ENCODE peak calls at places on chromosomes 16 and 17, in ten cellular contexts. One of them, this sample, is unnamed.

GRCh38 chr17:49966767-49967166 is 2.2 kb upstream of the DLX4 start:
- DNase-seq in NCI-H2029: no peak
- DNase-seq in sigmoid colon: no peak
- DNase-seq in BJ: no peak
- DNase-seq in NCI-H1436: no peak
- DNase-seq in HFFc6: no peak
- DNase-seq in T-cell: no peak
- DNase-seq in activated CD4-positive, alpha-beta T cell treated with anti-CD3 and anti-CD28 coated beads, Interleukin-2, amount 50 U/mL, for 48 hours: no peak
- DNase-seq in AG08395: no peak
- DNase-seq in cardiac fibroblast: no peak
- DNase-seq in this sample: no peak

GRCh38 chr16:17544785-17545184 is 74.0 kb upstream of the XYLT1 start:
- DNase-seq in NCI-H1436: no peak
- DNase-seq in cardiac fibroblast: no peak
- DNase-seq in NCI-H2029: no peak
- DNase-seq in sigmoid colon: no peak
- DNase-seq in AG08395: no peak
- DNase-seq in activated CD4-positive, alpha-beta T cell treated with anti-CD3 and anti-CD28 coated beads, Interleukin-2, amount 50 U/mL, for 48 hours: peak
- DNase-seq in T-cell: no peak
- DNase-seq in BJ: no peak
- DNase-seq in HFFc6: no peak
- DNase-seq in this sample: no peak

GRCh38 chr16:56679078-56679730 is 3.1 kb upstream of the MT1X start:
- DNase-seq in HFFc6: no peak
- DNase-seq in NCI-H1436: no peak
- DNase-seq in activated CD4-positive, alpha-beta T cell treated with anti-CD3 and anti-CD28 coated beads, Interleukin-2, amount 50 U/mL, for 48 hours: no peak
- DNase-seq in NCI-H2029: no peak
- DNase-seq in cardiac fibroblast: no peak
- DNase-seq in AG08395: no peak
- DNase-seq in BJ: no peak
- DNase-seq in T-cell: no peak
- DNase-seq in sigmoid colon: no peak
- DNase-seq in this sample: no peak

GRCh38 chr16:35152067-35152627 is 1692.7 kb downstream of the TP53TG3F start:
- DNase-seq in activated CD4-positive, alpha-beta T cell treated with anti-CD3 and anti-CD28 coated beads, Interleukin-2, amount 50 U/mL, for 48 hours: no peak
- DNase-seq in AG08395: no peak
- DNase-seq in cardiac fibroblast: no peak
- DNase-seq in NCI-H1436: no peak
- DNase-seq in NCI-H2029: no peak
- DNase-seq in sigmoid colon: no peak
- DNase-seq in T-cell: no peak
- DNase-seq in BJ: no peak
- DNase-seq in HFFc6: no peak
- DNase-seq in this sample: no peak

GRCh38 chr17:3527896-3528603 is 29.6 kb downstream of the TRPV3 start:
- DNase-seq in activated CD4-positive, alpha-beta T cell treated with anti-CD3 and anti-CD28 coated beads, Interleukin-2, amount 50 U/mL, for 48 hours: no peak
- DNase-seq in cardiac fibroblast: no peak
- DNase-seq in AG08395: no peak
- DNase-seq in BJ: no peak
- DNase-seq in NCI-H1436: no peak
- DNase-seq in sigmoid colon: peak
- DNase-seq in NCI-H2029: no peak
- DNase-seq in HFFc6: no peak
- DNase-seq in T-cell: no peak
- DNase-seq in this sample: no peak

GRCh38 chr16:9680968-9681367 is 501.3 kb downstream of the GRIN2A start:
- DNase-seq in sigmoid colon: no peak
- DNase-seq in AG08395: no peak
- DNase-seq in activated CD4-positive, alpha-beta T cell treated with anti-CD3 and anti-CD28 coated beads, Interleukin-2, amount 50 U/mL, for 48 hours: no peak
- DNase-seq in HFFc6: no peak
- DNase-seq in BJ: no peak
- DNase-seq in NCI-H1436: no peak
- DNase-seq in cardiac fibroblast: no peak
- DNase-seq in NCI-H2029: no peak
- DNase-seq in T-cell: no peak
- DNase-seq in this sample: no peak

GRCh38 chr17:35498429-35499178 is 38.9 kb downstream of the SLFN12L start:
- DNase-seq in BJ: no peak
- DNase-seq in AG08395: no peak
- DNase-seq in NCI-H2029: no peak
- DNase-seq in NCI-H1436: no peak
- DNase-seq in HFFc6: no peak
- DNase-seq in cardiac fibroblast: no peak
- DNase-seq in T-cell: no peak
- DNase-seq in sigmoid colon: no peak
- DNase-seq in activated CD4-positive, alpha-beta T cell treated with anti-CD3 and anti-CD28 coated beads, Interleukin-2, amount 50 U/mL, for 48 hours: no peak
- DNase-seq in this sample: no peak

GRCh38 chr17:7833795-7834553 is at the start of gene KDM6B:
- DNase-seq in cardiac fibroblast: peak
- DNase-seq in T-cell: peak
- DNase-seq in BJ: no peak
- DNase-seq in NCI-H2029: peak
- DNase-seq in NCI-H1436: peak
- DNase-seq in AG08395: peak
- DNase-seq in HFFc6: peak
- DNase-seq in activated CD4-positive, alpha-beta T cell treated with anti-CD3 and anti-CD28 coated beads, Interleukin-2, amount 50 U/mL, for 48 hours: peak
- DNase-seq in sigmoid colon: peak
- DNase-seq in this sample: peak

GRCh38 chr16:66961065-66961744 is at the start of gene CES3:
- DNase-seq in cardiac fibroblast: peak
- DNase-seq in T-cell: peak
- DNase-seq in AG08395: peak
- DNase-seq in NCI-H2029: peak
- DNase-seq in HFFc6: peak
- DNase-seq in BJ: no peak
- DNase-seq in sigmoid colon: no peak
- DNase-seq in NCI-H1436: peak
- DNase-seq in activated CD4-positive, alpha-beta T cell treated with anti-CD3 and anti-CD28 coated beads, Interleukin-2, amount 50 U/mL, for 48 hours: peak
- DNase-seq in this sample: peak

GRCh38 chr16:2716948-2717347 is 3.1 kb downstream of the PRSS27 start:
- DNase-seq in cardiac fibroblast: no peak
- DNase-seq in NCI-H1436: no peak
- DNase-seq in sigmoid colon: no peak
- DNase-seq in AG08395: no peak
- DNase-seq in activated CD4-positive, alpha-beta T cell treated with anti-CD3 and anti-CD28 coated beads, Interleukin-2, amount 50 U/mL, for 48 hours: no peak
- DNase-seq in HFFc6: no peak
- DNase-seq in NCI-H2029: no peak
- DNase-seq in BJ: no peak
- DNase-seq in T-cell: no peak
- DNase-seq in this sample: no peak

GRCh38 chr17:63275968-63276349 is 170.1 kb downstream of the CYB561 start:
- DNase-seq in T-cell: no peak
- DNase-seq in sigmoid colon: no peak
- DNase-seq in NCI-H2029: no peak
- DNase-seq in NCI-H1436: no peak
- DNase-seq in activated CD4-positive, alpha-beta T cell treated with anti-CD3 and anti-CD28 coated beads, Interleukin-2, amount 50 U/mL, for 48 hours: no peak
- DNase-seq in HFFc6: no peak
- DNase-seq in BJ: no peak
- DNase-seq in AG08395: no peak
- DNase-seq in cardiac fibroblast: peak
- DNase-seq in this sample: no peak

GRCh38 chr17:73795730-73796129 is 151.5 kb upstream of the SDK2 start:
- DNase-seq in activated CD4-positive, alpha-beta T cell treated with anti-CD3 and anti-CD28 coated beads, Interleukin-2, amount 50 U/mL, for 48 hours: no peak
- DNase-seq in HFFc6: no peak
- DNase-seq in NCI-H1436: no peak
- DNase-seq in cardiac fibroblast: no peak
- DNase-seq in sigmoid colon: no peak
- DNase-seq in AG08395: no peak
- DNase-seq in T-cell: no peak
- DNase-seq in NCI-H2029: no peak
- DNase-seq in BJ: no peak
- DNase-seq in this sample: no peak

GRCh38 chr16:2497116-2497630 is 16.6 kb upstream of the ATP6V0C start:
- DNase-seq in HFFc6: no peak
- DNase-seq in activated CD4-positive, alpha-beta T cell treated with anti-CD3 and anti-CD28 coated beads, Interleukin-2, amount 50 U/mL, for 48 hours: no peak
- DNase-seq in NCI-H2029: no peak
- DNase-seq in NCI-H1436: no peak
- DNase-seq in BJ: no peak
- DNase-seq in AG08395: no peak
- DNase-seq in sigmoid colon: no peak
- DNase-seq in T-cell: no peak
- DNase-seq in cardiac fibroblast: peak
- DNase-seq in this sample: no peak

GRCh38 chr16:66735891-66736290 is 15.5 kb downstream of the DYNC1LI2 start:
- DNase-seq in sigmoid colon: no peak
- DNase-seq in BJ: no peak
- DNase-seq in cardiac fibroblast: peak
- DNase-seq in activated CD4-positive, alpha-beta T cell treated with anti-CD3 and anti-CD28 coated beads, Interleukin-2, amount 50 U/mL, for 48 hours: no peak
- DNase-seq in T-cell: no peak
- DNase-seq in NCI-H2029: no peak
- DNase-seq in AG08395: no peak
- DNase-seq in HFFc6: no peak
- DNase-seq in NCI-H1436: no peak
- DNase-seq in this sample: no peak

GRCh38 chr16:49643429-49644142 is 212.3 kb downstream of the ZNF423 start:
- DNase-seq in activated CD4-positive, alpha-beta T cell treated with anti-CD3 and anti-CD28 coated beads, Interleukin-2, amount 50 U/mL, for 48 hours: no peak
- DNase-seq in T-cell: no peak
- DNase-seq in HFFc6: peak
- DNase-seq in sigmoid colon: no peak
- DNase-seq in NCI-H1436: no peak
- DNase-seq in BJ: peak
- DNase-seq in cardiac fibroblast: peak
- DNase-seq in NCI-H2029: no peak
- DNase-seq in AG08395: peak
- DNase-seq in this sample: no peak

GRCh38 chr17:12979255-12979654 is 38.6 kb downstream of the ELAC2 start:
- DNase-seq in cardiac fibroblast: no peak
- DNase-seq in NCI-H1436: no peak
- DNase-seq in BJ: no peak
- DNase-seq in AG08395: no peak
- DNase-seq in HFFc6: no peak
- DNase-seq in T-cell: no peak
- DNase-seq in sigmoid colon: no peak
- DNase-seq in NCI-H2029: no peak
- DNase-seq in activated CD4-positive, alpha-beta T cell treated with anti-CD3 and anti-CD28 coated beads, Interleukin-2, amount 50 U/mL, for 48 hours: no peak
- DNase-seq in this sample: no peak

GRCh38 chr17:37781451-37781850 is 36.6 kb upstream of the HNF1B start:
- DNase-seq in sigmoid colon: no peak
- DNase-seq in T-cell: no peak
- DNase-seq in NCI-H2029: no peak
- DNase-seq in activated CD4-positive, alpha-beta T cell treated with anti-CD3 and anti-CD28 coated beads, Interleukin-2, amount 50 U/mL, for 48 hours: no peak
- DNase-seq in AG08395: no peak
- DNase-seq in cardiac fibroblast: no peak
- DNase-seq in HFFc6: no peak
- DNase-seq in NCI-H1436: no peak
- DNase-seq in BJ: no peak
- DNase-seq in this sample: no peak

GRCh38 chr16:55048745-55049144 is 118.1 kb downstream of the IRX5 start:
- DNase-seq in activated CD4-positive, alpha-beta T cell treated with anti-CD3 and anti-CD28 coated beads, Interleukin-2, amount 50 U/mL, for 48 hours: no peak
- DNase-seq in sigmoid colon: peak
- DNase-seq in HFFc6: no peak
- DNase-seq in AG08395: no peak
- DNase-seq in NCI-H1436: no peak
- DNase-seq in NCI-H2029: no peak
- DNase-seq in cardiac fibroblast: no peak
- DNase-seq in T-cell: no peak
- DNase-seq in BJ: no peak
- DNase-seq in this sample: no peak

GRCh38 chr17:32609085-32609484 is 122.3 kb downstream of the CDK5R1 start:
- DNase-seq in activated CD4-positive, alpha-beta T cell treated with anti-CD3 and anti-CD28 coated beads, Interleukin-2, amount 50 U/mL, for 48 hours: peak
- DNase-seq in T-cell: peak
- DNase-seq in cardiac fibroblast: peak
- DNase-seq in AG08395: no peak
- DNase-seq in BJ: no peak
- DNase-seq in sigmoid colon: no peak
- DNase-seq in NCI-H2029: peak
- DNase-seq in NCI-H1436: peak
- DNase-seq in HFFc6: peak
- DNase-seq in this sample: peak

GRCh38 chr16:16092925-16093624 is 130.2 kb downstream of the ABCC6 start:
- DNase-seq in NCI-H1436: no peak
- DNase-seq in HFFc6: no peak
- DNase-seq in sigmoid colon: no peak
- DNase-seq in T-cell: no peak
- DNase-seq in AG08395: no peak
- DNase-seq in activated CD4-positive, alpha-beta T cell treated with anti-CD3 and anti-CD28 coated beads, Interleukin-2, amount 50 U/mL, for 48 hours: no peak
- DNase-seq in cardiac fibroblast: no peak
- DNase-seq in NCI-H2029: peak
- DNase-seq in BJ: no peak
- DNase-seq in this sample: no peak

GRCh38 chr16:48586083-48586482 is 23.9 kb downstream of the N4BP1 start:
- DNase-seq in cardiac fibroblast: no peak
- DNase-seq in NCI-H2029: no peak
- DNase-seq in BJ: no peak
- DNase-seq in T-cell: no peak
- DNase-seq in HFFc6: no peak
- DNase-seq in AG08395: no peak
- DNase-seq in NCI-H1436: no peak
- DNase-seq in sigmoid colon: no peak
- DNase-seq in activated CD4-positive, alpha-beta T cell treated with anti-CD3 and anti-CD28 coated beads, Interleukin-2, amount 50 U/mL, for 48 hours: no peak
- DNase-seq in this sample: no peak

GRCh38 chr16:68345351-68345810 is 34.6 kb downstream of the PRMT7 start:
- DNase-seq in cardiac fibroblast: no peak
- DNase-seq in activated CD4-positive, alpha-beta T cell treated with anti-CD3 and anti-CD28 coated beads, Interleukin-2, amount 50 U/mL, for 48 hours: no peak
- DNase-seq in NCI-H1436: no peak
- DNase-seq in sigmoid colon: no peak
- DNase-seq in HFFc6: no peak
- DNase-seq in T-cell: no peak
- DNase-seq in BJ: no peak
- DNase-seq in AG08395: no peak
- DNase-seq in NCI-H2029: no peak
- DNase-seq in this sample: no peak

GRCh38 chr17:77196251-77196650 is 55.5 kb downstream of the SEC14L1 start:
- DNase-seq in sigmoid colon: no peak
- DNase-seq in cardiac fibroblast: no peak
- DNase-seq in T-cell: no peak
- DNase-seq in AG08395: no peak
- DNase-seq in NCI-H1436: no peak
- DNase-seq in activated CD4-positive, alpha-beta T cell treated with anti-CD3 and anti-CD28 coated beads, Interleukin-2, amount 50 U/mL, for 48 hours: no peak
- DNase-seq in NCI-H2029: no peak
- DNase-seq in HFFc6: no peak
- DNase-seq in BJ: no peak
- DNase-seq in this sample: no peak

GRCh38 chr16:51731160-51731559 is 580.1 kb upstream of the SALL1 start:
- DNase-seq in HFFc6: no peak
- DNase-seq in AG08395: no peak
- DNase-seq in NCI-H2029: no peak
- DNase-seq in cardiac fibroblast: no peak
- DNase-seq in T-cell: no peak
- DNase-seq in sigmoid colon: no peak
- DNase-seq in BJ: no peak
- DNase-seq in NCI-H1436: no peak
- DNase-seq in activated CD4-positive, alpha-beta T cell treated with anti-CD3 and anti-CD28 coated beads, Interleukin-2, amount 50 U/mL, for 48 hours: no peak
- DNase-seq in this sample: no peak

GRCh38 chr16:81740163-81740562 is 38.9 kb upstream of the PLCG2 start:
- DNase-seq in sigmoid colon: no peak
- DNase-seq in AG08395: no peak
- DNase-seq in T-cell: no peak
- DNase-seq in NCI-H2029: no peak
- DNase-seq in cardiac fibroblast: no peak
- DNase-seq in HFFc6: no peak
- DNase-seq in activated CD4-positive, alpha-beta T cell treated with anti-CD3 and anti-CD28 coated beads, Interleukin-2, amount 50 U/mL, for 48 hours: no peak
- DNase-seq in NCI-H1436: no peak
- DNase-seq in BJ: no peak
- DNase-seq in this sample: no peak

GRCh38 chr16:72793716-72794115 is 254.2 kb downstream of the ZFHX3 start:
- DNase-seq in BJ: no peak
- DNase-seq in HFFc6: no peak
- DNase-seq in sigmoid colon: no peak
- DNase-seq in activated CD4-positive, alpha-beta T cell treated with anti-CD3 and anti-CD28 coated beads, Interleukin-2, amount 50 U/mL, for 48 hours: no peak
- DNase-seq in AG08395: no peak
- DNase-seq in NCI-H1436: no peak
- DNase-seq in T-cell: no peak
- DNase-seq in NCI-H2029: no peak
- DNase-seq in cardiac fibroblast: no peak
- DNase-seq in this sample: no peak

GRCh38 chr17:10518271-10519037 is at the start of gene MYH1:
- DNase-seq in NCI-H1436: no peak
- DNase-seq in NCI-H2029: no peak
- DNase-seq in sigmoid colon: no peak
- DNase-seq in activated CD4-positive, alpha-beta T cell treated with anti-CD3 and anti-CD28 coated beads, Interleukin-2, amount 50 U/mL, for 48 hours: no peak
- DNase-seq in cardiac fibroblast: no peak
- DNase-seq in T-cell: no peak
- DNase-seq in BJ: no peak
- DNase-seq in HFFc6: no peak
- DNase-seq in AG08395: no peak
- DNase-seq in this sample: no peak

GRCh38 chr16:4089811-4090293 is 26.4 kb downstream of the ADCY9 start:
- DNase-seq in NCI-H2029: no peak
- DNase-seq in cardiac fibroblast: no peak
- DNase-seq in AG08395: no peak
- DNase-seq in NCI-H1436: no peak
- DNase-seq in T-cell: no peak
- DNase-seq in BJ: no peak
- DNase-seq in HFFc6: no peak
- DNase-seq in sigmoid colon: no peak
- DNase-seq in activated CD4-positive, alpha-beta T cell treated with anti-CD3 and anti-CD28 coated beads, Interleukin-2, amount 50 U/mL, for 48 hours: no peak
- DNase-seq in this sample: no peak

This sample was measured in stimulated activated naive CD4-positive, alpha-beta T cell.